ENCODE peak calls at places on chromosomes 12 and 14, in nine cellular contexts. One of them, this sample, is unnamed.

GRCh38 chr14:35287481-35288013 is 4.6 kb upstream of the PSMA6 start:
- DNase-seq in cardiac muscle cell: peak; percentile 57
- DNase-seq in esophagus squamous epithelium: no peak
- DNase-seq in Peyer's patch: no peak
- DNase-seq in A549: no peak
- DNase-seq in colonic mucosa: no peak
- DNase-seq in ovary: no peak
- DNase-seq in heart left ventricle: no peak
- DNase-seq in CD8-positive, alpha-beta T cell: no peak
- DNase-seq in this sample: peak; percentile 33

GRCh38 chr14:71143391-71144290 is 236.4 kb downstream of the PCNX1 start:
- DNase-seq in esophagus squamous epithelium: no peak
- DNase-seq in colonic mucosa: no peak
- DNase-seq in Peyer's patch: no peak
- DNase-seq in A549: peak; percentile 18
- DNase-seq in CD8-positive, alpha-beta T cell: no peak
- DNase-seq in ovary: no peak
- DNase-seq in cardiac muscle cell: peak; percentile 73
- DNase-seq in heart left ventricle: no peak
- DNase-seq in this sample: no peak

GRCh38 chr12:55687746-55688145 is 20.0 kb downstream of the ITGA7 start:
- DNase-seq in CD8-positive, alpha-beta T cell: no peak
- DNase-seq in esophagus squamous epithelium: no peak
- DNase-seq in heart left ventricle: no peak
- DNase-seq in ovary: no peak
- DNase-seq in cardiac muscle cell: no peak
- DNase-seq in Peyer's patch: no peak
- DNase-seq in colonic mucosa: no peak
- DNase-seq in A549: no peak
- DNase-seq in this sample: no peak

GRCh38 chr12:76449572-76449971 is 101.4 kb upstream of the BBS10 start:
- DNase-seq in esophagus squamous epithelium: no peak
- DNase-seq in ovary: no peak
- DNase-seq in heart left ventricle: no peak
- DNase-seq in A549: peak; percentile 7
- DNase-seq in Peyer's patch: no peak
- DNase-seq in CD8-positive, alpha-beta T cell: no peak
- DNase-seq in cardiac muscle cell: peak; percentile 71
- DNase-seq in colonic mucosa: no peak
- DNase-seq in this sample: no peak

GRCh38 chr14:21894003-21894897 is 220.6 kb upstream of the OR4E1 start:
- DNase-seq in colonic mucosa: no peak
- DNase-seq in A549: peak; percentile 24
- DNase-seq in Peyer's patch: no peak
- DNase-seq in cardiac muscle cell: peak; percentile 10
- DNase-seq in CD8-positive, alpha-beta T cell: peak; percentile 68
- DNase-seq in ovary: no peak
- DNase-seq in esophagus squamous epithelium: no peak
- DNase-seq in heart left ventricle: no peak
- DNase-seq in this sample: peak; percentile 80

GRCh38 chr12:68236421-68237059 is 10.9 kb upstream of the IL26 start:
- DNase-seq in ovary: peak; percentile 22
- DNase-seq in heart left ventricle: no peak
- DNase-seq in CD8-positive, alpha-beta T cell: peak; percentile 69
- DNase-seq in esophagus squamous epithelium: no peak
- DNase-seq in colonic mucosa: no peak
- DNase-seq in Peyer's patch: no peak
- DNase-seq in cardiac muscle cell: no peak
- DNase-seq in A549: no peak
- DNase-seq in this sample: peak; percentile 50

GRCh38 chr12:106223485-106224391 is 24.1 kb downstream of the CKAP4 start:
- DNase-seq in colonic mucosa: peak; percentile 78
- DNase-seq in A549: peak; percentile 64
- DNase-seq in cardiac muscle cell: peak; percentile 75
- DNase-seq in heart left ventricle: peak; percentile 68
- DNase-seq in esophagus squamous epithelium: no peak
- DNase-seq in CD8-positive, alpha-beta T cell: peak; percentile 82
- DNase-seq in ovary: peak; percentile 84
- DNase-seq in Peyer's patch: peak; percentile 73
- DNase-seq in this sample: peak; percentile 69

GRCh38 chr12:124544983-124545382 is 22.4 kb downstream of the NCOR2 start:
- DNase-seq in colonic mucosa: no peak
- DNase-seq in ovary: no peak
- DNase-seq in A549: no peak
- DNase-seq in esophagus squamous epithelium: no peak
- DNase-seq in cardiac muscle cell: no peak
- DNase-seq in CD8-positive, alpha-beta T cell: no peak
- DNase-seq in heart left ventricle: no peak
- DNase-seq in Peyer's patch: no peak
- DNase-seq in this sample: no peak

GRCh38 chr14:103164786-103165185 is 41.5 kb downstream of the TNFAIP2 start:
- DNase-seq in A549: no peak
- DNase-seq in Peyer's patch: no peak
- DNase-seq in colonic mucosa: no peak
- DNase-seq in heart left ventricle: no peak
- DNase-seq in esophagus squamous epithelium: no peak
- DNase-seq in ovary: no peak
- DNase-seq in CD8-positive, alpha-beta T cell: no peak
- DNase-seq in cardiac muscle cell: no peak
- DNase-seq in this sample: no peak

GRCh38 chr12:124658302-124658701 is 90.9 kb upstream of the NCOR2 start:
- DNase-seq in A549: no peak
- DNase-seq in esophagus squamous epithelium: no peak
- DNase-seq in cardiac muscle cell: no peak
- DNase-seq in Peyer's patch: no peak
- DNase-seq in CD8-positive, alpha-beta T cell: no peak
- DNase-seq in ovary: no peak
- DNase-seq in colonic mucosa: no peak
- DNase-seq in heart left ventricle: no peak
- DNase-seq in this sample: no peak

GRCh38 chr12:40597133-40597532 is 95.1 kb upstream of the CNTN1 start:
- DNase-seq in Peyer's patch: no peak
- DNase-seq in heart left ventricle: no peak
- DNase-seq in A549: no peak
- DNase-seq in cardiac muscle cell: no peak
- DNase-seq in esophagus squamous epithelium: no peak
- DNase-seq in ovary: no peak
- DNase-seq in CD8-positive, alpha-beta T cell: no peak
- DNase-seq in colonic mucosa: no peak
- DNase-seq in this sample: no peak

GRCh38 chr14:94458558-94459200 is 6.1 kb upstream of the SERPINA11 start:
- DNase-seq in Peyer's patch: no peak
- DNase-seq in colonic mucosa: no peak
- DNase-seq in cardiac muscle cell: peak; percentile 70
- DNase-seq in CD8-positive, alpha-beta T cell: no peak
- DNase-seq in ovary: no peak
- DNase-seq in A549: no peak
- DNase-seq in heart left ventricle: no peak
- DNase-seq in esophagus squamous epithelium: no peak
- DNase-seq in this sample: no peak

GRCh38 chr14:105326568-105326867 is 12.0 kb downstream of the PACS2 start:
- DNase-seq in ovary: no peak
- DNase-seq in esophagus squamous epithelium: no peak
- DNase-seq in colonic mucosa: no peak
- DNase-seq in Peyer's patch: no peak
- DNase-seq in heart left ventricle: no peak
- DNase-seq in CD8-positive, alpha-beta T cell: no peak
- DNase-seq in cardiac muscle cell: no peak
- DNase-seq in A549: no peak
- DNase-seq in this sample: no peak

GRCh38 chr14:53011053-53011462 is 60.2 kb upstream of the FERMT2 start:
- DNase-seq in CD8-positive, alpha-beta T cell: no peak
- DNase-seq in cardiac muscle cell: peak; percentile 99
- DNase-seq in A549: peak; percentile 66
- DNase-seq in ovary: peak; percentile 87
- DNase-seq in heart left ventricle: peak; percentile 85
- DNase-seq in Peyer's patch: no peak
- DNase-seq in esophagus squamous epithelium: no peak
- DNase-seq in colonic mucosa: peak; percentile 31
- DNase-seq in this sample: no peak

GRCh38 chr14:96852823-96853422 is 55.7 kb downstream of the VRK1 start:
- DNase-seq in colonic mucosa: no peak
- DNase-seq in Peyer's patch: no peak
- DNase-seq in ovary: no peak
- DNase-seq in esophagus squamous epithelium: no peak
- DNase-seq in CD8-positive, alpha-beta T cell: no peak
- DNase-seq in cardiac muscle cell: peak; percentile 75
- DNase-seq in heart left ventricle: no peak
- DNase-seq in A549: peak; percentile 56
- DNase-seq in this sample: peak; percentile 43

GRCh38 chr12:57725851-57726150 is 12.7 kb downstream of the AGAP2 start:
- DNase-seq in cardiac muscle cell: no peak
- DNase-seq in A549: no peak
- DNase-seq in CD8-positive, alpha-beta T cell: no peak
- DNase-seq in heart left ventricle: no peak
- DNase-seq in ovary: no peak
- DNase-seq in esophagus squamous epithelium: no peak
- DNase-seq in colonic mucosa: no peak
- DNase-seq in Peyer's patch: no peak
- DNase-seq in this sample: no peak
- H3K4me3 ChIP-seq in cardiac muscle cell: peak overlapping the region; percentile 20
- H3K4me3 ChIP-seq in A549: peak overlapping the region; percentile 96
- H3K4me3 ChIP-seq in CD8-positive, alpha-beta T cell: no peak overlapping the region
- H3K4me3 ChIP-seq in heart left ventricle: peak overlapping the region; percentile 59
- H3K4me3 ChIP-seq in ovary: peak overlapping the region; percentile 58
- H3K4me3 ChIP-seq in esophagus squamous epithelium: peak overlapping the region; percentile 67
- H3K4me3 ChIP-seq in colonic mucosa: peak overlapping the region; percentile 48
- H3K4me3 ChIP-seq in Peyer's patch: peak overlapping the region; percentile 40
- H3K4me3 ChIP-seq in this sample: no peak overlapping the region

GRCh38 chr12:85308374-85308773 is 28.4 kb downstream of the ALX1 start:
- DNase-seq in heart left ventricle: no peak
- DNase-seq in colonic mucosa: no peak
- DNase-seq in A549: no peak
- DNase-seq in ovary: no peak
- DNase-seq in Peyer's patch: no peak
- DNase-seq in CD8-positive, alpha-beta T cell: no peak
- DNase-seq in cardiac muscle cell: no peak
- DNase-seq in esophagus squamous epithelium: no peak
- DNase-seq in this sample: no peak

GRCh38 chr12:85309180-85309579 is 29.2 kb downstream of the ALX1 start:
- DNase-seq in cardiac muscle cell: no peak
- DNase-seq in CD8-positive, alpha-beta T cell: no peak
- DNase-seq in ovary: no peak
- DNase-seq in A549: no peak
- DNase-seq in heart left ventricle: no peak
- DNase-seq in colonic mucosa: no peak
- DNase-seq in Peyer's patch: no peak
- DNase-seq in esophagus squamous epithelium: no peak
- DNase-seq in this sample: no peak

GRCh38 chr12:85310025-85310424 is 30.0 kb downstream of the ALX1 start:
- DNase-seq in esophagus squamous epithelium: no peak
- DNase-seq in A549: no peak
- DNase-seq in Peyer's patch: no peak
- DNase-seq in ovary: no peak
- DNase-seq in colonic mucosa: no peak
- DNase-seq in CD8-positive, alpha-beta T cell: no peak
- DNase-seq in heart left ventricle: no peak
- DNase-seq in cardiac muscle cell: no peak
- DNase-seq in this sample: no peak

DNA sequence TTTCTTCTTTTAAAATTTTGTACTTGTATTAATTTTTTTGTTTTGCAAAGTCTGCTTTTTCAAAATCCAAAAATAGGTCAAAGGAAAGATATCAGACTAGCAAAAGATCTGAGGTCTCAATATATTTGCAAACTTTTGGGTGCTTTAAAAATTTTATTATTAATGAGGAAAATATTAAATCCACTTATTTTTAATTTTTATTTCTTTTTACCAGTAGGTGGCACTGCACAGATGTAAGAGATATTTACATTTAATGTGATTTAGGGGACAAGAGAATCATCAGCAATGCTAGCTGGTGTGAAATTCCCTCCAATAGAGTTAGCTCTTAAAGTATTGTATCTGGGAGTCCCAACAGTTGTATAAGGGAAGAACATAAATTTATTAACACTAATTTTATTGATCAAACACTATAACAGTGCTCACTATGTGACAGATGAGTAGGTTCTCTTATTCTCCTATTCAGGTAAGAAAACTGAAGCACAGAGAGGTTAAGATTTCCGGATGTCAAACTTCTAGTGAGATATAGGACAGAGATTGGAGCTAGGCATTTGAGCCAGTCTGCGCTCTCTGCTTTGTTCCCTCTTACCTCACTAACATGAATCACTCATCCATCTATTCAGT is 30.5 kb downstream of the ALX1 start:
- DNase-seq in cardiac muscle cell: peak; percentile 34
- DNase-seq in Peyer's patch: no peak
- DNase-seq in ovary: no peak
- DNase-seq in colonic mucosa: no peak
- DNase-seq in A549: peak; percentile 20
- DNase-seq in CD8-positive, alpha-beta T cell: no peak
- DNase-seq in heart left ventricle: no peak
- DNase-seq in esophagus squamous epithelium: no peak
- DNase-seq in this sample: peak; percentile 10
- TF ChIP-seq CTCF in cardiac muscle cell: peak; percentile 28
- TF ChIP-seq CTCF in Peyer's patch: no peak
- TF ChIP-seq CTCF in ovary: no peak
- TF ChIP-seq CTCF in colonic mucosa: peak; percentile 23
- TF ChIP-seq CTCF in A549: peak; percentile 56
- TF ChIP-seq CTCF in CD8-positive, alpha-beta T cell: peak; percentile 19
- TF ChIP-seq CTCF in heart left ventricle: peak; percentile 26
- TF ChIP-seq CTCF in esophagus squamous epithelium: no peak
- TF ChIP-seq CTCF in this sample: peak; percentile 77

GRCh38 chr14:74569826-74570591 is 42.0 kb downstream of the LTBP2 start:
- DNase-seq in ovary: no peak
- DNase-seq in A549: no peak
- DNase-seq in heart left ventricle: peak; percentile 18
- DNase-seq in cardiac muscle cell: peak; percentile 90
- DNase-seq in esophagus squamous epithelium: no peak
- DNase-seq in CD8-positive, alpha-beta T cell: no peak
- DNase-seq in colonic mucosa: no peak
- DNase-seq in Peyer's patch: peak; percentile 35
- DNase-seq in this sample: no peak
- H3K4me1 ChIP-seq in ovary: peaks cover 27% of the 10 kb centered on the region
- H3K4me1 ChIP-seq in A549: peaks cover 85% of the 10 kb centered on the region
- H3K4me1 ChIP-seq in heart left ventricle: peaks cover 40% of the 10 kb centered on the region
- H3K4me1 ChIP-seq in cardiac muscle cell: peaks cover 14% of the 10 kb centered on the region
- H3K4me1 ChIP-seq in esophagus squamous epithelium: peaks cover 100% of the 10 kb centered on the region
- H3K4me1 ChIP-seq in CD8-positive, alpha-beta T cell: peaks cover 34% of the 10 kb centered on the region
- H3K4me1 ChIP-seq in colonic mucosa: no peaks in the 10 kb centered on the region
- H3K4me1 ChIP-seq in Peyer's patch: no peaks in the 10 kb centered on the region
- H3K4me1 ChIP-seq in this sample: peaks cover 4% of the 10 kb centered on the region

GRCh38 chr12:48882325-48882687 is 16.6 kb upstream of the RND1 start:
- DNase-seq in esophagus squamous epithelium: no peak
- DNase-seq in CD8-positive, alpha-beta T cell: no peak
- DNase-seq in heart left ventricle: no peak
- DNase-seq in Peyer's patch: no peak
- DNase-seq in ovary: no peak
- DNase-seq in colonic mucosa: no peak
- DNase-seq in cardiac muscle cell: peak; percentile 65
- DNase-seq in A549: peak; percentile 74
- DNase-seq in this sample: no peak
- H3K4me3 ChIP-seq in esophagus squamous epithelium: no peak overlapping the region
- H3K4me3 ChIP-seq in CD8-positive, alpha-beta T cell: no peak overlapping the region
- H3K4me3 ChIP-seq in heart left ventricle: peak overlapping the region; percentile 29
- H3K4me3 ChIP-seq in Peyer's patch: no peak overlapping the region
- H3K4me3 ChIP-seq in ovary: no peak overlapping the region
- H3K4me3 ChIP-seq in colonic mucosa: no peak overlapping the region
- H3K4me3 ChIP-seq in cardiac muscle cell: peak overlapping the region; percentile 13
- H3K4me3 ChIP-seq in A549: peak overlapping the region; percentile 29
- H3K4me3 ChIP-seq in this sample: no peak overlapping the region